ENCODE peak calls at places on chromosomes 4 and X, in six cellular contexts. F is bronchial epithelial cell; L is CD4-positive, alpha-beta T cell; Z is transverse colon; Q is AG09309; I is mammary epithelial cell. W is an unnamed sample.

GRCh38 chr4:185513489-185514181 is 21.7 kb downstream of the PDLIM3 start:
- DNase-seq in F (peak; percentile 61), L (no peak), Z (peak; percentile 33), Q (peak; percentile 10), I (no peak), W (no peak)

GRCh38 chr4:138275946-138276621 is 33.9 kb upstream of the SLC7A11 start:
- DNase-seq in F (peak; percentile 93), L (no peak), Z (no peak), Q (peak; percentile 58), I (peak; percentile 81), W (no peak)

GRCh38 chr4:165725352-165725751 is 147.7 kb upstream of the TLL1 start:
- DNase-seq in F (no peak), L (no peak), Z (no peak), Q (no peak), I (no peak), W (no peak)

GRCh38 chr4:48653217-48654014 is 126.7 kb downstream of the FRYL start:
- DNase-seq in F (no peak), L (no peak), Z (peak; percentile 42), Q (peak; percentile 4), I (no peak), W (no peak)

GRCh38 chrX:16825306-16826035 is 39.2 kb downstream of the TXLNG start:
- DNase-seq in F (peak; percentile 78), L (no peak), Z (no peak), Q (no peak), I (peak; percentile 74), W (no peak)

GRCh38 chr4:83522239-83522638 is 13.7 kb upstream of the GPAT3 start:
- DNase-seq in F (no peak), L (no peak), Z (no peak), Q (no peak), I (no peak), W (no peak)

GRCh38 chr4:81166431-81166830 is 48.6 kb downstream of the PRKG2 start:
- DNase-seq in F (peak; percentile 30), L (no peak), Z (no peak), Q (peak; percentile 27), I (peak; percentile 55), W (no peak)

GRCh38 chr4:2788532-2789103 is 4.3 kb upstream of the SH3BP2 start:
- DNase-seq in F (no peak), L (no peak), Z (no peak), Q (no peak), I (no peak), W (peak; percentile 44)

DNA sequence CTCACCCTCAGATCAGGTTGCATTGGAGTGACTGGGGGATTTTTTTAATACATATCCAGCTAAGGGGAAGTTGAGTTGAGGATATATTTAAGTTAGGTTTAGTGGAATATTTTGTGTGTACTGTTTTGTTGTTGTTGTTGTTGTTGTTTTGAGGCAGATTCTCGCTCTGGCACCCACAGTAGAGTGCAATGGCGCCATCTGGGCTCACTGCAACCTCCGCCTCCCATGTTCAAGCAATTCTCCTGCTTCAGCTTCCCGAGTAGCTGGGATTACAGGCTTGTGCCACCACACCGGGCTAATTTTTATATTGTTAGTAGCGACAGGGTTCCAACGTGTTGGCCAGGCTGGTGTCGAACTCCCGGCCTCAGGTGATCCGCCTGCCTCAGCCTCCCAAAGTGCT is 38.6 kb upstream of the ATP6AP2 start:
- DNase-seq in F (no peak), L (no peak), Z (no peak), Q (no peak), I (no peak), W (no peak)
- TF ChIP-seq CTCF in F (no peak), L (no peak), Z (no peak), Q (no peak), I (no peak), W (no peak)

GRCh38 chr4:32778938-32779337 is 2058.8 kb downstream of the PCDH7 start:
- DNase-seq in F (no peak), L (no peak), Z (no peak), Q (no peak), I (no peak), W (no peak)

GRCh38 chr4:32776435-32777203 is 2056.4 kb downstream of the PCDH7 start:
- DNase-seq in F (no peak), L (no peak), Z (no peak), Q (no peak), I (no peak), W (no peak)

GRCh38 chr4:32778025-32778424 is 2057.9 kb downstream of the PCDH7 start:
- DNase-seq in F (peak; percentile 83), L (no peak), Z (no peak), Q (no peak), I (no peak), W (no peak)

GRCh38 chr4:32775049-32775448 is 2054.9 kb downstream of the PCDH7 start:
- DNase-seq in F (peak; percentile 61), L (no peak), Z (no peak), Q (no peak), I (no peak), W (no peak)
- TF ChIP-seq CTCF in F (peak; percentile 53), L (no peak), Z (peak; percentile 20), Q (no peak), I (peak; percentile 18), W (no peak)

GRCh38 chr4:45741897-45742296 is 382.0 kb downstream of the GABRG1 start:
- DNase-seq in F (no peak), L (no peak), Z (no peak), Q (no peak), I (peak; percentile 5), W (no peak)
- TF ChIP-seq CTCF in F (no peak), L (no peak), Z (peak; percentile 19), Q (no peak), I (peak; percentile 18), W (no peak)

DNA sequence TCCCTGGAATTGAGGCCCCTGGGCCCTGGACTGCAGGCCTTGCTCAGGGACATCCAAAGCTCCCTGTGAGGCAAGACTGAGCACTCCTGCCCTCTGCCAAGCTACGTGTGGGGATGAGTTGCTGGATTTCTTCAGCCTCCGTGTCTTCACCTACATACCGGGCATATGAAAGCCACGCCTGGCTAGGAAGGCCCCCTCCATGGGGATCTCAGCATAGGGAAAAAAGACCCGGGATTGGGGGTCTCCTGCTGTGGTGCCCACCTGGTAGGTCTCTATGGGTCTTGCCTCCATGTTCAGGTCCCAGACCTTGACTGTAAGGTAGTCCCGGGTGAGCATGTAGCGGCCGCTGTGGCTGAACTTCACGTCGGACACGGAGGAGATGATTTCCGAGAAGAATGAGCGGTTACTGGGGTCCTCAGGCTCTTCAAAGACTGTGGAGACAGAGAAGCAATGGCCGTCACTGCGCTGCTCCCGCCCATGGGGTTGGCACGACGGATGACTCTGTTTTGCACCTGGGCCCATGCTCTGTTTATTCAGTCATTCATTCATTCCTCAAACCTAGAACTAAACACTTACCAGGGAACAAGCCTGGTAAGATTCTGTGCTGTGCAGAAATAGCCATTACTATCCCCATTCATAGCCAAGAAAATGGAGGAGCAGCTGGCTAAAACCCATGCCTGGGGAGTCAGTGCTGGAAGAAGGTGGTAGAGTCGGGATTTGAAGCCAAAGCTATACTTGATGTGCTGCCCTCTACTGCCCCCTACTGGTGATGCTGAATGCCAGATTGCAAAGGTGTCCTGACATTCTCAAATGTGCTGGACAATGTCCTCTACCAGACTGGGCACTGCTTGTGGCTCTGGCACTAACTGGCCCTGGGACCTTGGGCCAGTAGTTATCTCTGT is 63.9 kb downstream of the WFS1 start:
- DNase-seq in F (no peak), L (no peak), Z (no peak), Q (no peak), I (no peak), W (no peak)
- TF ChIP-seq CTCF in F (peak; percentile 51), L (peak; percentile 49), Z (peak; percentile 28), Q (peak; percentile 58), I (peak; percentile 57), W (peak; percentile 71)

DNA sequence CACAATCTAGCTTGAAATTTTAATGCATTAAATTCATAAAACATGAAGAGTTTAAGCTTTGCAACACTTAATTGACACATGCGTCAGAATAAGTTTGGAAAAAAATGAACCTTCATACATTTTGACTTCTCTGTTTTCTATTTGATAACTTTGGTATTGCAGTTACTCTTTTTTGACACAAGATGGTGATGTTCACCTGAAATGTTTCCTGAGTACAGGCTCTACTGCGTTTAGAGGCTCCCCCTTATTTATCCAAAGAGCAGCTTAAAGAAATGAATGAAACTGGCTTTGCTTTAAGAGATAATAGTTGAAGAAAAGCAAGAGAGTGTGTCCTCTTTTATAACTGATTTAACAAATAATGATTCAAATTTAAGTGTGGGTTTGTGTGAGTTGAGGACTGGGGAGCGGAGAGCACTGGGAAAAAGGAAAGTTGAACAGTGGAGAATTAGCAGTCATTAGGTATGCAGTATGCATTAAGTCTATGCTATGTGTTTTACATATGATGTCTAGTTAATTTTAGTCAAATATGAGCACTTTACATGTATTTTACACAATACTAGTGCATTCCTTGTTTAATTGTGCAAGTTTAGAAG is 180.6 kb upstream of the NUDT6 start:
- DNase-seq in F (peak; percentile 46), L (no peak), Z (no peak), Q (peak; percentile 16), I (peak; percentile 40), W (no peak)
- TF ChIP-seq CTCF in F (peak; percentile 54), L (peak; percentile 64), Z (peak; percentile 74), Q (peak; percentile 57), I (peak; percentile 71), W (peak; percentile 84)

GRCh38 chrX:150683536-150684146 is 9.6 kb upstream of the MTMR1 start:
- DNase-seq in F (no peak), L (no peak), Z (no peak), Q (no peak), I (peak; percentile 27), W (no peak)

GRCh38 chrX:150683112-150683511 is 10.1 kb upstream of the MTMR1 start:
- DNase-seq in F (no peak), L (no peak), Z (no peak), Q (no peak), I (no peak), W (no peak)

DNA sequence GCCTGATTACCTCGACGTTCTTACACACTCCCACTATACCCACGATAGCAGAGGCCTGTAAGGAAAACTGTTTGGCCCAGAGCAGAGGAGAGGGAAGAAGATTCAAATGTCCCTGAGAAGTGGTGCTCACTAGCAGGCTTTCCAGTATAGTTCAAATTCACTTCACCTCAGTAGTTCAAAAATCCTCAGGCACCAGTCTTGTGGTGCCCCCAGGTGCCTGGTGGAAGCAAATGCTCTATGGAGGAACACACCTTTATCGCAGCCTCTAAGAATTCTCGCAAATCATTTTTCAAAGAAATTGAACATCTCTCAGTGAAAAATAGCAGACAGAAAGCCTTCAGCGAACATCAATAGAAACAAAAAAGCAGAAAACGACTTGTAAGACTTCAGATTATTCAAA is 12.2 kb upstream of the MTMR1 start:
- DNase-seq in F (peak; percentile 33), L (no peak), Z (no peak), Q (no peak), I (peak; percentile 37), W (no peak)
- TF ChIP-seq CTCF in F (peak; percentile 58), L (no peak), Z (no peak), Q (peak; percentile 41), I (peak; percentile 55), W (no peak)

GRCh38 chr4:183107891-183108459 is 8.9 kb downstream of the WWC2 start:
- DNase-seq in F (peak; percentile 80), L (no peak), Z (no peak), Q (no peak), I (peak; percentile 9), W (no peak)
- TF ChIP-seq CTCF in F (no peak), L (no peak), Z (no peak), Q (no peak), I (no peak), W (no peak)

GRCh38 chrX:121000589-121000988 is 15.0 kb upstream of the CT47A1 start:
- DNase-seq in F (peak; percentile 51), L (no peak), Z (no peak), Q (no peak), I (peak; percentile 33), W (no peak)
- TF ChIP-seq CTCF in F (peak; percentile 38), L (no peak), Z (no peak), Q (peak; percentile 11), I (peak; percentile 61), W (no peak)

GRCh38 chr4:77938560-77938959 is 75.9 kb downstream of the MRPL1 start:
- DNase-seq in F (no peak), L (no peak), Z (no peak), Q (no peak), I (no peak), W (no peak)
- TF ChIP-seq CTCF in F (no peak), L (no peak), Z (no peak), Q (no peak), I (no peak), W (no peak)